ENCODE peak calls at places on chromosome 13, in nine cellular contexts. G is SW480, Z is NCI-H187, I is LoVo, F is choroid plexus epithelial cell, A is HL-60, M is hypothalamus, V is neural crest cell, E is left cardiac atrium. B is an unnamed sample.

GRCh38 chr13:75135325-75135825 is 346.6 kb downstream of the TBC1D4 start:
- DNase-seq in G (peak; percentile 4), Z (no peak), I (no peak), F (peak; percentile 98), A (no peak), M (no peak), V (no peak), E (no peak), B (no peak)

GRCh38 chr13:32316476-32316875 is 1.2 kb downstream of the BRCA2 start:
- DNase-seq in G (no peak), Z (no peak), I (no peak), F (no peak), A (no peak), M (no peak), V (no peak), E (no peak), B (peak; percentile 30)

GRCh38 chr13:96946709-96947311 is 47.5 kb downstream of the OXGR1 start:
- DNase-seq in G (peak; percentile 88), Z (peak; percentile 49), I (no peak), F (no peak), A (no peak), M (no peak), V (no peak), E (no peak), B (no peak)

GRCh38 chr13:36339600-36340155 is 6.5 kb downstream of the SPART start:
- DNase-seq in G (no peak), Z (no peak), I (no peak), F (no peak), A (no peak), M (no peak), V (no peak), E (no peak), B (no peak)

GRCh38 chr13:67283602-67284001 is 53.5 kb upstream of the PCDH9 start:
- DNase-seq in G (peak; percentile 86), Z (no peak), I (no peak), F (peak; percentile 37), A (no peak), M (no peak), V (no peak), E (no peak), B (no peak)

GRCh38 chr13:51848674-51849073 is 3.7 kb upstream of the TMEM272 start:
- DNase-seq in G (no peak), Z (no peak), I (no peak), F (peak; percentile 54), A (no peak), M (no peak), V (no peak), E (no peak), B (no peak)

GRCh38 chr13:106568225-106569003 is 477 bp upstream of the ARGLU1 start:
- DNase-seq in G (peak; percentile 6), Z (no peak), I (no peak), F (no peak), A (no peak), M (no peak), V (no peak), E (no peak), B (no peak)

GRCh38 chr13:73429691-73430090 is 370.9 kb downstream of the KLF5 start:
- DNase-seq in G (peak; percentile 18), Z (no peak), I (peak; percentile 88), F (peak; percentile 36), A (no peak), M (no peak), V (no peak), E (no peak), B (no peak)

GRCh38 chr13:24528816-24529398 is 16.3 kb upstream of the PARP4 start:
- DNase-seq in G (no peak), Z (no peak), I (no peak), F (no peak), A (no peak), M (no peak), V (no peak), E (no peak), B (no peak)

GRCh38 chr13:103852036-103852435 is 785.8 kb upstream of the SLC10A2 start:
- DNase-seq in G (no peak), Z (peak; percentile 47), I (no peak), F (no peak), A (no peak), M (no peak), V (no peak), E (no peak), B (no peak)

GRCh38 chr13:111658150-111659100 is 338.0 kb downstream of the TEX29 start:
- DNase-seq in G (no peak), Z (peak; percentile 81), I (no peak), F (no peak), A (no peak), M (peak; percentile 12), V (peak; percentile 47), E (no peak), B (no peak)

GRCh38 chr13:23859904-23860303 is 29.3 kb downstream of the MIPEP start:
- DNase-seq in G (no peak), Z (no peak), I (no peak), F (no peak), A (no peak), M (no peak), V (no peak), E (no peak), B (no peak)

GRCh38 chr13:56909896-56910600 is 230.7 kb upstream of the PRR20A start:
- DNase-seq in G (peak; percentile 8), Z (no peak), I (no peak), F (no peak), A (no peak), M (no peak), V (no peak), E (no peak), B (no peak)

GRCh38 chr13:94247890-94248289 is 231.6 kb downstream of the DCT start:
- DNase-seq in G (no peak), Z (no peak), I (no peak), F (no peak), A (no peak), M (no peak), V (no peak), E (no peak), B (no peak)

GRCh38 chr13:42405665-42406390 is 133.9 kb downstream of the AKAP11 start:
- DNase-seq in G (no peak), Z (no peak), I (no peak), F (peak; percentile 77), A (no peak), M (no peak), V (no peak), E (no peak), B (peak; percentile 25)

GRCh38 chr13:105804561-105805190 is 730.8 kb downstream of the EFNB2 start:
- DNase-seq in G (no peak), Z (no peak), I (no peak), F (peak; percentile 63), A (no peak), M (no peak), V (no peak), E (no peak), B (no peak)

GRCh38 chr13:98068511-98068910 is 74.4 kb upstream of the FARP1 start:
- DNase-seq in G (peak; percentile 50), Z (no peak), I (no peak), F (peak; percentile 4), A (no peak), M (no peak), V (no peak), E (no peak), B (no peak)

GRCh38 chr13:76245216-76245615 is 609.1 kb downstream of the LMO7 start:
- DNase-seq in G (no peak), Z (no peak), I (no peak), F (no peak), A (no peak), M (no peak), V (no peak), E (no peak), B (no peak)

GRCh38 chr13:78326608-78327007 is 276.7 kb downstream of the POU4F1 start:
- DNase-seq in G (no peak), Z (no peak), I (no peak), F (no peak), A (no peak), M (no peak), V (no peak), E (no peak), B (no peak)

GRCh38 chr13:35833571-35834305 is 297.4 kb downstream of the DCLK1 start:
- DNase-seq in G (no peak), Z (no peak), I (no peak), F (peak; percentile 21), A (no peak), M (no peak), V (no peak), E (no peak), B (no peak)

GRCh38 chr13:32426981-32427851 is 714 bp downstream of the N4BP2L1 start:
- DNase-seq in G (peak; percentile 33), Z (no peak), I (no peak), F (peak; percentile 19), A (peak; percentile 60), M (peak; percentile 47), V (peak; percentile 23), E (peak; percentile 52), B (peak; percentile 79)

GRCh38 chr13:85501616-85502015 is 297.6 kb downstream of the SLITRK6 start:
- DNase-seq in G (no peak), Z (no peak), I (no peak), F (no peak), A (no peak), M (no peak), V (no peak), E (no peak), B (no peak)

GRCh38 chr13:98896868-98897144 is 81.1 kb downstream of the DOCK9 start:
- DNase-seq in G (no peak), Z (no peak), I (no peak), F (peak; percentile 6), A (no peak), M (no peak), V (no peak), E (no peak), B (no peak)

GRCh38 chr13:66402071-66402470 is 828.1 kb downstream of the PCDH9 start:
- DNase-seq in G (no peak), Z (no peak), I (no peak), F (peak; percentile 55), A (no peak), M (no peak), V (no peak), E (no peak), B (no peak)

GRCh38 chr13:98746968-98747367 is 5.5 kb downstream of the SLC15A1 start:
- DNase-seq in G (no peak), Z (no peak), I (peak; percentile 52), F (peak; percentile 34), A (no peak), M (no peak), V (no peak), E (no peak), B (no peak)

GRCh38 chr13:63094717-63095116 is 1679.1 kb upstream of the PCDH20 start:
- DNase-seq in G (no peak), Z (no peak), I (no peak), F (no peak), A (no peak), M (no peak), V (no peak), E (no peak), B (no peak)

GRCh38 chr13:28423010-28423409 is 71.9 kb downstream of the FLT1 start:
- DNase-seq in G (no peak), Z (no peak), I (no peak), F (no peak), A (peak; percentile 65), M (no peak), V (no peak), E (peak; percentile 30), B (no peak)

GRCh38 chr13:70795484-70795883 is 687.2 kb upstream of the KLHL1 start:
- DNase-seq in G (no peak), Z (no peak), I (no peak), F (peak; percentile 9), A (no peak), M (no peak), V (no peak), E (no peak), B (peak; percentile 30)

GRCh38 chr13:112820318-112820717 is 130.5 kb downstream of the ATP11A start:
- DNase-seq in G (no peak), Z (no peak), I (no peak), F (no peak), A (no peak), M (no peak), V (no peak), E (no peak), B (no peak)

B was measured in NAMALWA.